ENCODE peak calls at places on chromosomes 16 and 17, in five cellular contexts. Z is cerebellar nuclear complex, I is iPS-NIHi11, S is NCI-H1092, T is NCI-H460. X is an unnamed sample.

GRCh38 chr17:32596666-32597065 is 109.9 kb downstream of the CDK5R1 start:
- DNase-seq in Z (no peak), I (no peak), S (no peak), T (no peak), X (no peak)

GRCh38 chr16:30867747-30868146 is 26.1 kb downstream of the BCL7C start:
- DNase-seq in Z (no peak), I (no peak), S (no peak), T (no peak), X (no peak)

GRCh38 chr16:50399411-50399810 is 30.6 kb upstream of the BRD7 start:
- DNase-seq in Z (no peak), I (no peak), S (no peak), T (no peak), X (no peak)

GRCh38 chr17:59361386-59361785 is 29.9 kb downstream of the YPEL2 start:
- DNase-seq in Z (no peak), I (no peak), S (no peak), T (peak; percentile 61), X (peak; percentile 87)

GRCh38 chr16:84836234-84836647 is 16.5 kb downstream of the CRISPLD2 start:
- DNase-seq in Z (no peak), I (peak; percentile 89), S (no peak), T (no peak), X (peak; percentile 100)

GRCh38 chr17:10613775-10614513 is 43.2 kb downstream of the MYH3 start:
- DNase-seq in Z (no peak), I (no peak), S (no peak), T (no peak), X (no peak)

GRCh38 chr16:70604407-70605283 is 41.7 kb upstream of the IL34 start:
- DNase-seq in Z (no peak), I (no peak), S (no peak), T (no peak), X (no peak)

GRCh38 chr17:51097708-51098446 is 22.8 kb downstream of the SPAG9 start:
- DNase-seq in Z (no peak), I (no peak), S (no peak), T (no peak), X (no peak)

GRCh38 chr16:66843191-66843590 is 1.0 kb upstream of the CA7 start:
- DNase-seq in Z (no peak), I (no peak), S (no peak), T (no peak), X (no peak)

GRCh38 chr16:80387308-80387921 is 153.4 kb upstream of the DYNLRB2 start:
- DNase-seq in Z (no peak), I (no peak), S (no peak), T (no peak), X (no peak)

GRCh38 chr17:39271546-39271945 is 45.8 kb upstream of the STAC2 start:
- DNase-seq in Z (no peak), I (no peak), S (no peak), T (no peak), X (no peak)

GRCh38 chr16:874366-875181 is 74.0 kb upstream of the GNG13 start:
- DNase-seq in Z (no peak), I (no peak), S (no peak), T (no peak), X (no peak)

GRCh38 chr17:68961204-68961893 is 6.2 kb upstream of the ABCA8 start:
- DNase-seq in Z (peak; percentile 33), I (no peak), S (no peak), T (no peak), X (no peak)

GRCh38 chr17:80862978-80863377 is 128.7 kb upstream of the CHMP6 start:
- DNase-seq in Z (no peak), I (no peak), S (no peak), T (no peak), X (no peak)

GRCh38 chr17:78238823-78239488 is 7.5 kb downstream of the TMEM235 start:
- DNase-seq in Z (no peak), I (no peak), S (no peak), T (no peak), X (no peak)

GRCh38 chr16:31141489-31142108 is 6.1 kb upstream of the PRSS8 start:
- DNase-seq in Z (no peak), I (no peak), S (no peak), T (no peak), X (no peak)

GRCh38 chr17:81910840-81911276 is 341 bp downstream of the PCYT2 start:
- DNase-seq in Z (no peak), I (no peak), S (no peak), T (no peak), X (no peak)

GRCh38 chr17:530851-531250 is 178.2 kb upstream of the RPH3AL start:
- DNase-seq in Z (no peak), I (no peak), S (no peak), T (no peak), X (no peak)

GRCh38 chr17:47803201-47803600 is 18.4 kb downstream of the OSBPL7 start:
- DNase-seq in Z (no peak), I (no peak), S (no peak), T (no peak), X (no peak)

GRCh38 chr16:67163903-67164558 is 514 bp upstream of the HSF4 start:
- DNase-seq in Z (no peak), I (no peak), S (no peak), T (peak; percentile 80), X (no peak)

GRCh38 chr16:74563828-74564263 is 43.1 kb downstream of the GLG1 start:
- DNase-seq in Z (no peak), I (no peak), S (no peak), T (no peak), X (peak; percentile 28)

GRCh38 chr16:52283581-52284375 is 263.2 kb downstream of the TOX3 start:
- DNase-seq in Z (no peak), I (no peak), S (no peak), T (no peak), X (no peak)

GRCh38 chr17:50088952-50089825 is 6.0 kb upstream of the PDK2 start:
- DNase-seq in Z (no peak), I (no peak), S (no peak), T (no peak), X (no peak)

GRCh38 chr16:75251280-75252048 is at the start of gene BCAR1:
- DNase-seq in Z (no peak), I (peak; percentile 97), S (peak; percentile 70), T (peak; percentile 64), X (peak; percentile 71)

GRCh38 chr16:67822511-67822910 is 15.8 kb downstream of the TSNAXIP1 start:
- DNase-seq in Z (no peak), I (no peak), S (no peak), T (no peak), X (no peak)

GRCh38 chr16:73047536-73048291 is at the start of gene ZFHX3:
- DNase-seq in Z (no peak), I (peak; percentile 54), S (no peak), T (no peak), X (no peak)

GRCh38 chr16:52812945-52813556 is 239.6 kb downstream of the CHD9NB start:
- DNase-seq in Z (no peak), I (no peak), S (no peak), T (no peak), X (peak; percentile 8)

GRCh38 chr17:61404702-61405046 is 5.0 kb downstream of the TBX2 start:
- DNase-seq in Z (no peak), I (no peak), S (no peak), T (no peak), X (no peak)